ENCODE peak calls at places on chromosomes 13 and 19, in four cellular contexts. E, L, S and F are unnamed samples.

GRCh38 chr19:38735257-38735686 is 9.0 kb downstream of the CAPN12 start:
- DNase-seq in E (no peak), L (peak; percentile 57), S (no peak), F (no peak)

GRCh38 chr19:13337181-13337580 is 169.1 kb downstream of the CACNA1A start:
- DNase-seq in E (no peak), L (no peak), S (no peak), F (no peak)

GRCh38 chr13:27079421-27079958 is 92.1 kb downstream of the USP12 start:
- DNase-seq in E (no peak), L (no peak), S (peak; percentile 99), F (no peak)

GRCh38 chr19:29587518-29587986 is 18.5 kb upstream of the POP4 start:
- DNase-seq in E (peak; percentile 21), L (no peak), S (peak; percentile 30), F (no peak)

GRCh38 chr19:16627194-16627927 is 643 bp downstream of the MED26 start:
- DNase-seq in E (no peak), L (peak; percentile 14), S (no peak), F (peak; percentile 39)

GRCh38 chr19:45814851-45815481 is at the start of gene RSPH6A:
- DNase-seq in E (no peak), L (no peak), S (no peak), F (no peak)

GRCh38 chr13:66264976-66265375 is 965.2 kb downstream of the PCDH9 start:
- DNase-seq in E (no peak), L (no peak), S (peak; percentile 57), F (no peak)

GRCh38 chr13:110582421-110582954 is 21.0 kb upstream of the RAB20 start:
- DNase-seq in E (no peak), L (no peak), S (no peak), F (no peak)

GRCh38 chr19:7904074-7905020 is 670 bp downstream of the MAP2K7 start:
- DNase-seq in E (no peak), L (peak; percentile 55), S (no peak), F (no peak)

GRCh38 chr19:42421101-42421500 is 6.1 kb downstream of the LIPE start:
- DNase-seq in E (no peak), L (no peak), S (no peak), F (no peak)

GRCh38 chr19:8206147-8207087 is 2.8 kb upstream of the CERS4 start:
- DNase-seq in E (no peak), L (peak; percentile 86), S (no peak), F (no peak)

GRCh38 chr13:52406629-52407028 is 657 bp upstream of the THSD1 start:
- DNase-seq in E (no peak), L (no peak), S (no peak), F (no peak)

GRCh38 chr19:2627319-2627829 is 75.1 kb downstream of the GNG7 start:
- DNase-seq in E (peak; percentile 98), L (peak; percentile 94), S (peak; percentile 99), F (no peak)

GRCh38 chr19:13978306-13978705 is 26.0 kb downstream of the DCAF15 start:
- DNase-seq in E (no peak), L (peak; percentile 76), S (peak; percentile 13), F (no peak)

GRCh38 chr19:5046339-5047039 is 77.6 kb downstream of the KDM4B start:
- DNase-seq in E (no peak), L (peak; percentile 92), S (peak; percentile 38), F (peak; percentile 69)

GRCh38 chr19:30224689-30225606 is 147.2 kb upstream of the ZNF536 start:
- DNase-seq in E (no peak), L (no peak), S (no peak), F (no peak)

GRCh38 chr19:7870571-7871279 is 3.5 kb downstream of the PRR36 start:
- DNase-seq in E (no peak), L (peak; percentile 70), S (peak; percentile 57), F (no peak)

GRCh38 chr13:20441879-20442278 is 83.8 kb downstream of the CRYL1 start:
- DNase-seq in E (peak; percentile 66), L (no peak), S (peak; percentile 55), F (no peak)